ENCODE peak calls at places on chromosomes 12 and 14, in five cellular contexts. Y, H, S, R and Q are unnamed samples.

GRCh38 chr14:40394634-40395340 is 962.6 kb upstream of the FBXO33 start:
- DNase-seq in Y (no peak), H (no peak), S (no peak), R (no peak), Q (no peak)

GRCh38 chr14:72169521-72169920 is 237.3 kb downstream of the RGS6 start:
- DNase-seq in Y (no peak), H (no peak), S (peak), R (no peak), Q (no peak)

GRCh38 chr12:5507944-5508343 is 76.0 kb downstream of the NTF3 start:
- DNase-seq in Y (no peak), H (peak), S (no peak), R (no peak), Q (peak)

GRCh38 chr12:3651585-3652424 is 101.1 kb downstream of the CRACR2A start:
- DNase-seq in Y (no peak), H (no peak), S (peak), R (no peak), Q (no peak)

GRCh38 chr12:103806807-103807206 is 34.2 kb downstream of the NT5DC3 start:
- DNase-seq in Y (no peak), H (no peak), S (no peak), R (peak), Q (no peak)

GRCh38 chr14:45610303-45610702 is 357.3 kb upstream of the MIS18BP1 start:
- DNase-seq in Y (no peak), H (no peak), S (peak), R (no peak), Q (no peak)

GRCh38 chr12:12800406-12801180 is 12.6 kb upstream of the DDX47 start:
- DNase-seq in Y (no peak), H (no peak), S (no peak), R (no peak), Q (no peak)

GRCh38 chr14:101590616-101591015 is 29.3 kb downstream of the DIO3 start:
- DNase-seq in Y (no peak), H (no peak), S (no peak), R (no peak), Q (no peak)

GRCh38 chr12:66584673-66585072 is 94.2 kb downstream of the GRIP1 start:
- DNase-seq in Y (no peak), H (no peak), S (peak), R (no peak), Q (no peak)

GRCh38 chr14:39102265-39102968 is 618 bp downstream of the SEC23A start:
- DNase-seq in Y (no peak), H (no peak), S (peak), R (peak), Q (peak)